ENCODE peak calls at places on chromosome 3, in nine cellular contexts. X, G, Z, M, E, Y, T, U and V are unnamed samples.

GRCh38 chr3:187852842-187853727 is 107.8 kb upstream of the BCL6 start:
- DNase-seq in Y (no peak), U (no peak), Z (no peak), G (no peak), X (no peak), M (no peak), E (no peak), T (no peak), V (peak)

GRCh38 chr3:156693166-156693565 is 18.8 kb downstream of the TIPARP start:
- DNase-seq in X (no peak), G (no peak), T (no peak), Z (no peak), Y (no peak), E (no peak), U (no peak), M (no peak), V (no peak)

GRCh38 chr3:9214599-9214998 is 34.8 kb downstream of the SRGAP3 start:
- DNase-seq in X (peak), T (no peak), G (no peak), Z (no peak), Y (no peak), E (no peak), M (no peak), U (no peak), V (no peak)

GRCh38 chr3:97821413-97821809 is 400 bp upstream of the CRYBG3 start:
- DNase-seq in Z (no peak), E (peak), Y (no peak), X (peak), U (no peak), G (no peak), M (no peak), T (peak), V (peak)

GRCh38 chr3:188339410-188340295 is 185.7 kb downstream of the LPP start:
- DNase-seq in Z (no peak), G (no peak), Y (no peak), X (no peak), E (peak), T (no peak), M (peak), U (no peak), V (no peak)

GRCh38 chr3:119690043-119690656 is 12.7 kb upstream of the CFAP91 start:
- DNase-seq in U (no peak), E (no peak), M (no peak), X (no peak), G (no peak), Z (no peak), T (no peak), Y (no peak), V (no peak)

GRCh38 chr3:41525288-41526064 is 326.2 kb downstream of the CTNNB1 start:
- DNase-seq in X (no peak), Y (no peak), M (no peak), Z (no peak), T (no peak), U (no peak), E (no peak), G (no peak), V (no peak)

GRCh38 chr3:34365766-34366165 is 567.3 kb downstream of the PDCD6IP start:
- DNase-seq in U (no peak), G (no peak), T (no peak), Y (no peak), M (no peak), Z (no peak), X (no peak), E (no peak), V (no peak)

GRCh38 chr3:195003006-195003892 is 267.7 kb downstream of the XXYLT1 start:
- DNase-seq in E (no peak), G (peak), M (peak), Z (no peak), Y (no peak), T (peak), U (peak), X (no peak), V (no peak)

GRCh38 chr3:4977889-4978258 is 1.4 kb upstream of the BHLHE40 start:
- DNase-seq in E (no peak), G (no peak), Z (no peak), M (no peak), Y (no peak), U (no peak), X (no peak), T (no peak), V (no peak)

GRCh38 chr3:15932348-15933300 is 134.8 kb upstream of the ANKRD28 start:
- DNase-seq in U (no peak), G (no peak), Y (no peak), E (no peak), M (no peak), T (peak), X (no peak), Z (no peak), V (no peak)

GRCh38 chr3:190375250-190375649 is 12.7 kb upstream of the CLDN16 start:
- DNase-seq in U (no peak), G (no peak), E (no peak), X (no peak), M (no peak), Y (no peak), T (no peak), Z (no peak), V (no peak)

GRCh38 chr3:102573483-102574028 is 138.7 kb downstream of the ZPLD1 start:
- DNase-seq in X (no peak), M (no peak), T (peak), E (no peak), G (no peak), U (peak), Z (no peak), Y (no peak), V (no peak)

GRCh38 chr3:18501679-18502343 is 76.7 kb upstream of the SATB1 start:
- DNase-seq in T (no peak), U (no peak), Y (no peak), Z (no peak), M (no peak), X (no peak), G (no peak), E (no peak), V (no peak)

GRCh38 chr3:38636464-38636863 is 13.0 kb downstream of the SCN5A start:
- DNase-seq in M (no peak), U (no peak), E (no peak), X (no peak), T (no peak), G (no peak), Y (no peak), Z (no peak), V (no peak)

GRCh38 chr3:46566040-46566631 is at the start of gene LRRC2:
- DNase-seq in X (peak), Z (no peak), E (peak), M (peak), Y (no peak), T (peak), G (peak), U (no peak), V (no peak)

GRCh38 chr3:163582967-163583366 is 1495.3 kb downstream of the SI start:
- DNase-seq in Y (no peak), G (no peak), E (no peak), Z (no peak), M (no peak), T (no peak), X (no peak), U (no peak), V (no peak)

GRCh38 chr3:26652157-26652556 is 29.6 kb downstream of the LRRC3B start:
- DNase-seq in G (no peak), M (no peak), X (no peak), T (no peak), Z (no peak), Y (peak), U (no peak), E (no peak), V (no peak)

GRCh38 chr3:127387119-127387518 is 99.3 kb upstream of the PRR20G start:
- DNase-seq in E (no peak), M (no peak), G (no peak), T (no peak), Y (no peak), X (no peak), U (no peak), Z (no peak), V (no peak)